ENCODE peak calls at places on chromosome 12, in five cellular contexts. X, Y, B, D and W are unnamed samples.

GRCh38 chr12:19411234-19412221 is 27.8 kb upstream of the AEBP2 start:
- DNase-seq in Y (no peak), B (no peak), X (no peak), D (no peak), W (no peak)

GRCh38 chr12:71782007-71782406 is 27.3 kb downstream of the RAB21 start:
- DNase-seq in Y (no peak), B (no peak), D (no peak), X (no peak), W (no peak)

GRCh38 chr12:130827432-130827831 is 11.6 kb downstream of the STX2 start:
- DNase-seq in X (no peak), B (no peak), D (no peak), Y (no peak), W (no peak)

GRCh38 chr12:106978035-106978800 is 8.7 kb downstream of the MTERF2 start:
- DNase-seq in D (no peak), B (no peak), X (no peak), Y (no peak), W (peak)

GRCh38 chr12:108046135-108046534 is 83.0 kb upstream of the WSCD2 start:
- DNase-seq in B (no peak), D (no peak), Y (no peak), X (no peak), W (no peak)

GRCh38 chr12:132545955-132546354 is 56.0 kb downstream of the FBRSL1 start:
- DNase-seq in D (no peak), Y (no peak), B (no peak), X (no peak), W (no peak)

GRCh38 chr12:107610030-107610859 is 75.4 kb upstream of the PWP1 start:
- DNase-seq in X (peak), Y (no peak), B (no peak), D (no peak), W (no peak)

GRCh38 chr12:94965982-94966381 is 37.5 kb downstream of the NDUFA12 start:
- DNase-seq in X (no peak), D (no peak), B (no peak), Y (no peak), W (no peak)

GRCh38 chr12:3293446-3294161 is 197.4 kb upstream of the PRMT8 start:
- DNase-seq in Y (no peak), D (no peak), B (no peak), X (peak), W (no peak)

GRCh38 chr12:131850856-131851559 is 22.8 kb downstream of the MMP17 start:
- DNase-seq in X (no peak), D (no peak), B (no peak), Y (no peak), W (no peak)

GRCh38 chr12:54059668-54060067 is 6.0 kb downstream of the HOXC4 start:
- DNase-seq in X (no peak), B (no peak), Y (no peak), D (no peak), W (no peak)

GRCh38 chr12:54060975-54061778 is 7.5 kb downstream of the HOXC4 start:
- DNase-seq in D (no peak), Y (no peak), B (no peak), X (no peak), W (no peak)

GRCh38 chr12:54060174-54060974 is 6.7 kb downstream of the HOXC4 start:
- DNase-seq in Y (no peak), D (no peak), X (no peak), B (no peak), W (no peak)

GRCh38 chr12:54056110-54056509 is 2.5 kb downstream of the HOXC4 start:
- DNase-seq in X (no peak), D (no peak), B (no peak), Y (no peak), W (no peak)

DNA sequence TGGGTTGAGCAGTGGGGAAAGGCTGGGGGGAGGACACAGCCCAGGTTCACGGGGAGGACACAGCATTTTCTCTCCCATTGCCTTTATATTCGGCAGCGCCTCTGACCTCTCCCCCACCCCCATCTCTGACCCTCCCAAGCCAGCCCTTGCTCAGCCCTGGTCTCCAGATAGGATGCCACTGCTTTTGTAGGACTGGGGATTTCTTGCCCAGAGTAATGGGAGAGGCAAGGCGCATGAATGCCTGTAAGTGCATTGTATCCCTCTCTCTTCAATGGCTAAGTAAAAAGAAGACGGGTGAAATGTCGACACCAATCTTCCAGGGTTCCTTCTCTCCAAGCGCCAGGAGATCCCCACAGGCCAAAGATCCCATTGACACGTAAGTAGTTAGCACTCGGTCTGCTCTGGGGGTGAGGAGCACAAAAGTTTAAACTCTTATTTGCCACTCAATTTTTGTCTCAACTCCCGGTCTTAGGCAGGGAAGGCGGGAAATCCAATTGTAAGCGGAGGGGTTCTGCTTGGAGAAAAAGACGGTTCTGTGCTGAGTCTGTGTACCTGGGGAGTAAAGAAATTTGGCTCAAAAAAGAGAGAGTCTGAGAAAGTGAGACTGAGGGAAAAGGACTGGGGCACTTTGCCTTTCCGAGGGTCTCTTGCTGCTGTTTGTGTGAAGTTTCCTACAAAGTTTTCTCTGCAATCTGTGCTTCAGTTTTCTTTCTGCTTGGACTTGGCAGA is 4.7 kb downstream of the HOXC4 start:
- DNase-seq in Y (no peak), D (no peak), B (no peak), X (no peak), W (no peak)
- H3K27ac ChIP-seq in Y (no peak), D (no peak), B (no peak), X (no peak), W (no peak)

GRCh38 chr12:111582133-111582747 is 16.9 kb downstream of the ATXN2 start:
- DNase-seq in D (no peak), B (no peak), X (no peak), Y (no peak), W (no peak)

GRCh38 chr12:111588010-111588409 is 11.1 kb downstream of the ATXN2 start:
- DNase-seq in B (no peak), Y (no peak), X (no peak), D (no peak), W (no peak)

GRCh38 chr12:111585619-111586135 is 13.4 kb downstream of the ATXN2 start:
- DNase-seq in Y (no peak), D (no peak), X (no peak), B (no peak), W (no peak)

GRCh38 chr12:111586986-111587385 is 12.1 kb downstream of the ATXN2 start:
- DNase-seq in Y (no peak), X (no peak), D (no peak), B (no peak), W (no peak)

GRCh38 chr12:111584959-111585358 is 14.2 kb downstream of the ATXN2 start:
- DNase-seq in Y (no peak), B (no peak), X (no peak), D (no peak), W (no peak)
- H3K27ac ChIP-seq in Y (no peak), B (no peak), X (no peak), D (no peak), W (no peak)

DNA sequence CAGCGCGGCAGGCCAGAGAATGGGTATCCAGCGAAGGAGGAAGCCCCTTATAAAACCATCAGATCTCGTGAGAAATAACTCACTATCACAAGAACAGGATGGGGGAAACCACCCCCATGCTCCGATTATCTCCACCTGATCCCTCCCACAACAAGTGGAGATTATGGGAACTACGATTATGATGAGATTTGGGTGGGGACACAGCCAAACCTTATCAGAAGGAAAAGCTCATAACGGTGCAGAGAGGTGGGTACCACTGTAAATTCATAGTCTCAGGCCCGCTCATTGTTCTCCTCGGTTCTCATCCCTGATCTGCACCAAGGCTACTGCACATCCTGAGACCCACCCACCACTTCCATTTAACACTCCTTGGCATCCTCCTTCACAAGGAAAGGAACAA is 326.5 kb downstream of the MED13L start:
- DNase-seq in Y (no peak), D (no peak), X (no peak), B (no peak), W (no peak)
- H3K27ac ChIP-seq in Y (no peak), D (no peak), X (no peak), B (no peak), W (no peak)

GRCh38 chr12:45648070-45648469 is 81.4 kb upstream of the ARID2 start:
- DNase-seq in D (no peak), X (no peak), Y (no peak), B (no peak), W (no peak)

GRCh38 chr12:45646851-45647581 is 82.5 kb upstream of the ARID2 start:
- DNase-seq in X (no peak), B (no peak), D (no peak), Y (no peak), W (no peak)

GRCh38 chr12:45644521-45644920 is 85.0 kb upstream of the ARID2 start:
- DNase-seq in X (no peak), Y (no peak), B (no peak), D (no peak), W (no peak)
- H3K27ac ChIP-seq in X (no peak), Y (no peak), B (no peak), D (no peak), W (no peak)

DNA sequence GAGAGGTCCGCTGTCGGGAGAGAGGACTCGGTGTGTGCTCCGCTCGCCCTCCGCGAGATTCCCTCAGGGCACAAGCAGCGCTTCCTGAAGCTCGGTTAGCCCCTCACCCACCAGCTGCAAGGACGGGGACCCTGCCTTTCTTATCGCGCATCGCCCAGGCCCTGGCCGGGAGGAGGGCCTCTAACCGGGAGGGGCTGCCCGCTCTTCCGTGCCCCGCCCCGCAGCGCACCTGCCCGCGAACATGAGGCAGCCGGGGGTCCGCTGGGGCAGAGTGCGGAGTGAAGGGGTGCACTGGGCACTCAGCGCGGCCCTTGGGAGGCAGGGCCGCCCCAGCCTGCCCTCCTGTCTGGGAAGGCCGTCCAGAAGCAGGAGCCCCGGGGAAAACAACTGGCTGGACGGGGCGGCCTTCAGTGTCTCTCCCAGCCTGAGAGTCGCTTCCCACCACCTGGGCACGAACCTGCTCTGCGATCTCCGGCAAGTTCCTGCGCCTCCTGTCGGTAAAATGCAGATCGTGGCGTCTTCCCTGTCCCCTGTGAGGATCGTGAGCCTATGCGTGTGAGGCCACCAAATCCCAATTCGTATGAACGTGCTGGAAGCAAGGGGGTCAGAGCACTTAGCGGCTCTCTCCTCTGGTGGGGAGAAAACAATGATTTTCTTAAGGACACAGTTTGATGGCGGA is 28.0 kb upstream of the ADIPOR2 start:
- DNase-seq in Y (no peak), X (no peak), D (peak), B (no peak), W (no peak)
- H3K27ac ChIP-seq in Y (no peak), X (no peak), D (no peak), B (peak), W (peak)

GRCh38 chr12:47221256-47222023 is 141.7 kb upstream of the AMIGO2 start:
- DNase-seq in D (no peak), B (no peak), X (no peak), Y (no peak), W (no peak)

GRCh38 chr12:47222960-47223847 is 143.4 kb upstream of the AMIGO2 start:
- DNase-seq in Y (no peak), D (no peak), B (no peak), X (no peak), W (no peak)

GRCh38 chr12:47224563-47225133 is 144.9 kb upstream of the AMIGO2 start:
- DNase-seq in Y (no peak), B (no peak), D (no peak), X (no peak), W (no peak)

GRCh38 chr12:47223848-47224213 is 144.1 kb upstream of the AMIGO2 start:
- DNase-seq in D (no peak), X (no peak), B (no peak), Y (no peak), W (no peak)

DNA sequence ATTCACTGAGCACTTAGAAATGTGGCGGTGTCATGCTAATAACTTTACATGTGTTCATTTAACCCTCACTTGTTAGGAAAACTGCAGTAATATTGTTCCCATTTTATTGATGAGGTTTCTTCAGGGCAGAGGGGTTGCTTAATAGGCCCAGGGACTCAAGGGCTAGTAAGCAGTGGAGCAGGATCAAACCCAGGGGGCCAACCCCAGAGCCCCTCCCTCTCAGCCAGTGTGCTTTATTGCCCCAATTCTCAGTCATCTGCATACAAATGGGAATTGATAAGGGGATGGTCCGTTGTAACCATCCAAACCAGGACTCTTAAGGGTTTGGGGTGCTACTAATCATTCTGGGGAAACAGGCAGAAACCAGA is 142.8 kb upstream of the AMIGO2 start:
- DNase-seq in B (no peak), X (no peak), Y (no peak), D (no peak), W (no peak)
- H3K27ac ChIP-seq in B (no peak), X (no peak), Y (peak), D (peak), W (no peak)

DNA sequence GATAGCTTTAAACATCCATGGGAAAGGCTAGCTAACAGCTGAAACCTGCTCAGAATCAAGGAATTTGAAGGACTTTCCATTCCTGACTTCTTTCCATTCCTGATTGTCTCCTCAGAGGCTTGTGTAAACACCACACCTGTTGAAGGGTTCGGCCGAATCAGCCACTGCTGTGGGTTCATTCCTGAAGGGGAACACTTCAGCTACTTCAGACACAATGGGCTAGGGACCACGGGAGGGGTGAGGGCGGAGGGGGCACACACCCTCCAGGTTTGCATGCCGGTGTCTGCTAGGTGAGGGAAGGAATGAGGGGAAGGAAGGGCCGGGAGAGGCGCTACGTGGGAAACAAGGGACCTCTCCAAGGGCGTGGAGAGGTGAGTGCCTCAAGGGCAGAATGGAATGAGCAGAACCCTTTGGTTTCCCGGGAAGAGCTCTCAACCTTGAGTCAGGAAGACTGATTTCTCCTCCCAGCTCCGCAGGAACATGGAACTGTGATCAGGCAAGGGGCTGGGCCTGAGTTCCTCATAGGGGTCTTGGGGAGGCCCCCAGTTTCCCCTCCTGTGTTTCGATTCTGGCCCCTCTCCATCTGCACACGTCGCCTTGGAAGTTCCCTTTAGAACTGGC is 1.4 kb downstream of the GPRC5A start:
- DNase-seq in X (no peak), D (no peak), B (no peak), Y (no peak), W (no peak)
- H3K27ac ChIP-seq in X (peak), D (no peak), B (no peak), Y (no peak), W (no peak)